ENCODE peak calls at places on chromosomes 13 and 19, in nine cellular contexts. One of them, this sample, is unnamed.

GRCh38 chr19:39406656-39407393 is at the start of gene ZFP36:
- DNase-seq in GM03348: peak
- DNase-seq in iris pigment epithelial cell: peak
- DNase-seq in AG20443: peak
- DNase-seq in WTC11: peak
- DNase-seq in T-helper 9 cell: peak
- DNase-seq in T-helper 2 cell: peak
- DNase-seq in stimulated activated naive CD8-positive, alpha-beta T cell treated with anti-CD3 and anti-CD28 coated beads, Interleukin-15, amount 100 ng/mL, for 72 hours: peak
- DNase-seq in stimulated activated CD4-positive, alpha-beta T cell treated with anti-CD3 and anti-CD28 coated beads, Interleukin-4, amount 100 ng/mL, for 1 hour: peak
- DNase-seq in this sample: peak

GRCh38 chr13:32153056-32153455 is 121.5 kb downstream of the FRY start:
- DNase-seq in stimulated activated CD4-positive, alpha-beta T cell treated with anti-CD3 and anti-CD28 coated beads, Interleukin-4, amount 100 ng/mL, for 1 hour: no peak
- DNase-seq in iris pigment epithelial cell: peak
- DNase-seq in T-helper 9 cell: no peak
- DNase-seq in AG20443: peak
- DNase-seq in GM03348: peak
- DNase-seq in T-helper 2 cell: no peak
- DNase-seq in WTC11: no peak
- DNase-seq in stimulated activated naive CD8-positive, alpha-beta T cell treated with anti-CD3 and anti-CD28 coated beads, Interleukin-15, amount 100 ng/mL, for 72 hours: no peak
- DNase-seq in this sample: peak

GRCh38 chr13:73876323-73876722 is 257.9 kb downstream of the KLF12 start:
- DNase-seq in WTC11: no peak
- DNase-seq in stimulated activated naive CD8-positive, alpha-beta T cell treated with anti-CD3 and anti-CD28 coated beads, Interleukin-15, amount 100 ng/mL, for 72 hours: no peak
- DNase-seq in iris pigment epithelial cell: no peak
- DNase-seq in T-helper 9 cell: no peak
- DNase-seq in stimulated activated CD4-positive, alpha-beta T cell treated with anti-CD3 and anti-CD28 coated beads, Interleukin-4, amount 100 ng/mL, for 1 hour: no peak
- DNase-seq in T-helper 2 cell: no peak
- DNase-seq in GM03348: no peak
- DNase-seq in AG20443: peak
- DNase-seq in this sample: no peak

GRCh38 chr19:37718357-37718756 is 1.2 kb downstream of the ZNF607 start:
- DNase-seq in iris pigment epithelial cell: no peak
- DNase-seq in AG20443: no peak
- DNase-seq in T-helper 9 cell: no peak
- DNase-seq in WTC11: peak
- DNase-seq in stimulated activated CD4-positive, alpha-beta T cell treated with anti-CD3 and anti-CD28 coated beads, Interleukin-4, amount 100 ng/mL, for 1 hour: no peak
- DNase-seq in GM03348: peak
- DNase-seq in T-helper 2 cell: no peak
- DNase-seq in stimulated activated naive CD8-positive, alpha-beta T cell treated with anti-CD3 and anti-CD28 coated beads, Interleukin-15, amount 100 ng/mL, for 72 hours: no peak
- DNase-seq in this sample: no peak

GRCh38 chr13:30998548-30999140 is 66.2 kb downstream of the TEX26 start:
- DNase-seq in iris pigment epithelial cell: peak
- DNase-seq in T-helper 9 cell: no peak
- DNase-seq in AG20443: peak
- DNase-seq in T-helper 2 cell: no peak
- DNase-seq in GM03348: no peak
- DNase-seq in WTC11: no peak
- DNase-seq in stimulated activated naive CD8-positive, alpha-beta T cell treated with anti-CD3 and anti-CD28 coated beads, Interleukin-15, amount 100 ng/mL, for 72 hours: no peak
- DNase-seq in stimulated activated CD4-positive, alpha-beta T cell treated with anti-CD3 and anti-CD28 coated beads, Interleukin-4, amount 100 ng/mL, for 1 hour: no peak
- DNase-seq in this sample: peak

GRCh38 chr13:87084192-87084591 is 587.0 kb upstream of the SLITRK5 start:
- DNase-seq in iris pigment epithelial cell: no peak
- DNase-seq in WTC11: no peak
- DNase-seq in stimulated activated naive CD8-positive, alpha-beta T cell treated with anti-CD3 and anti-CD28 coated beads, Interleukin-15, amount 100 ng/mL, for 72 hours: no peak
- DNase-seq in stimulated activated CD4-positive, alpha-beta T cell treated with anti-CD3 and anti-CD28 coated beads, Interleukin-4, amount 100 ng/mL, for 1 hour: no peak
- DNase-seq in T-helper 2 cell: no peak
- DNase-seq in GM03348: no peak
- DNase-seq in T-helper 9 cell: no peak
- DNase-seq in AG20443: no peak
- DNase-seq in this sample: no peak

GRCh38 chr13:79457948-79458347 is 23.0 kb upstream of the NDFIP2 start:
- DNase-seq in WTC11: no peak
- DNase-seq in iris pigment epithelial cell: peak
- DNase-seq in T-helper 2 cell: no peak
- DNase-seq in GM03348: peak
- DNase-seq in T-helper 9 cell: no peak
- DNase-seq in AG20443: peak
- DNase-seq in stimulated activated naive CD8-positive, alpha-beta T cell treated with anti-CD3 and anti-CD28 coated beads, Interleukin-15, amount 100 ng/mL, for 72 hours: no peak
- DNase-seq in stimulated activated CD4-positive, alpha-beta T cell treated with anti-CD3 and anti-CD28 coated beads, Interleukin-4, amount 100 ng/mL, for 1 hour: no peak
- DNase-seq in this sample: peak

GRCh38 chr13:44506719-44507118 is 69.4 kb downstream of the TSC22D1 start:
- DNase-seq in T-helper 9 cell: no peak
- DNase-seq in GM03348: no peak
- DNase-seq in iris pigment epithelial cell: no peak
- DNase-seq in T-helper 2 cell: no peak
- DNase-seq in stimulated activated naive CD8-positive, alpha-beta T cell treated with anti-CD3 and anti-CD28 coated beads, Interleukin-15, amount 100 ng/mL, for 72 hours: no peak
- DNase-seq in stimulated activated CD4-positive, alpha-beta T cell treated with anti-CD3 and anti-CD28 coated beads, Interleukin-4, amount 100 ng/mL, for 1 hour: no peak
- DNase-seq in WTC11: no peak
- DNase-seq in AG20443: no peak
- DNase-seq in this sample: no peak

GRCh38 chr13:111242585-111242984 is 77.9 kb upstream of the TEX29 start:
- DNase-seq in iris pigment epithelial cell: no peak
- DNase-seq in stimulated activated naive CD8-positive, alpha-beta T cell treated with anti-CD3 and anti-CD28 coated beads, Interleukin-15, amount 100 ng/mL, for 72 hours: no peak
- DNase-seq in AG20443: no peak
- DNase-seq in T-helper 9 cell: no peak
- DNase-seq in WTC11: no peak
- DNase-seq in T-helper 2 cell: no peak
- DNase-seq in GM03348: no peak
- DNase-seq in stimulated activated CD4-positive, alpha-beta T cell treated with anti-CD3 and anti-CD28 coated beads, Interleukin-4, amount 100 ng/mL, for 1 hour: no peak
- DNase-seq in this sample: no peak

GRCh38 chr19:33470686-33471085 is 50.9 kb downstream of the PEPD start:
- DNase-seq in stimulated activated naive CD8-positive, alpha-beta T cell treated with anti-CD3 and anti-CD28 coated beads, Interleukin-15, amount 100 ng/mL, for 72 hours: no peak
- DNase-seq in GM03348: no peak
- DNase-seq in AG20443: no peak
- DNase-seq in T-helper 2 cell: no peak
- DNase-seq in iris pigment epithelial cell: no peak
- DNase-seq in T-helper 9 cell: no peak
- DNase-seq in WTC11: no peak
- DNase-seq in stimulated activated CD4-positive, alpha-beta T cell treated with anti-CD3 and anti-CD28 coated beads, Interleukin-4, amount 100 ng/mL, for 1 hour: no peak
- DNase-seq in this sample: no peak

GRCh38 chr19:7679017-7679720 is 1.5 kb upstream of the TRAPPC5 start:
- DNase-seq in AG20443: no peak
- DNase-seq in GM03348: no peak
- DNase-seq in WTC11: no peak
- DNase-seq in stimulated activated CD4-positive, alpha-beta T cell treated with anti-CD3 and anti-CD28 coated beads, Interleukin-4, amount 100 ng/mL, for 1 hour: peak
- DNase-seq in iris pigment epithelial cell: no peak
- DNase-seq in stimulated activated naive CD8-positive, alpha-beta T cell treated with anti-CD3 and anti-CD28 coated beads, Interleukin-15, amount 100 ng/mL, for 72 hours: peak
- DNase-seq in T-helper 9 cell: peak
- DNase-seq in T-helper 2 cell: peak
- DNase-seq in this sample: no peak

GRCh38 chr19:13441810-13442512 is 64.3 kb downstream of the CACNA1A start:
- DNase-seq in AG20443: peak
- DNase-seq in T-helper 9 cell: peak
- DNase-seq in iris pigment epithelial cell: peak
- DNase-seq in T-helper 2 cell: no peak
- DNase-seq in GM03348: peak
- DNase-seq in WTC11: peak
- DNase-seq in stimulated activated naive CD8-positive, alpha-beta T cell treated with anti-CD3 and anti-CD28 coated beads, Interleukin-15, amount 100 ng/mL, for 72 hours: peak
- DNase-seq in stimulated activated CD4-positive, alpha-beta T cell treated with anti-CD3 and anti-CD28 coated beads, Interleukin-4, amount 100 ng/mL, for 1 hour: peak
- DNase-seq in this sample: peak

GRCh38 chr19:40716031-40716654 is 543 bp downstream of the COQ8B start:
- DNase-seq in stimulated activated CD4-positive, alpha-beta T cell treated with anti-CD3 and anti-CD28 coated beads, Interleukin-4, amount 100 ng/mL, for 1 hour: peak
- DNase-seq in stimulated activated naive CD8-positive, alpha-beta T cell treated with anti-CD3 and anti-CD28 coated beads, Interleukin-15, amount 100 ng/mL, for 72 hours: peak
- DNase-seq in WTC11: no peak
- DNase-seq in AG20443: no peak
- DNase-seq in GM03348: no peak
- DNase-seq in T-helper 9 cell: peak
- DNase-seq in T-helper 2 cell: peak
- DNase-seq in iris pigment epithelial cell: peak
- DNase-seq in this sample: peak

GRCh38 chr13:45490068-45490467 is 25.3 kb downstream of the COG3 start:
- DNase-seq in T-helper 2 cell: no peak
- DNase-seq in iris pigment epithelial cell: no peak
- DNase-seq in GM03348: no peak
- DNase-seq in T-helper 9 cell: no peak
- DNase-seq in stimulated activated naive CD8-positive, alpha-beta T cell treated with anti-CD3 and anti-CD28 coated beads, Interleukin-15, amount 100 ng/mL, for 72 hours: no peak
- DNase-seq in AG20443: no peak
- DNase-seq in stimulated activated CD4-positive, alpha-beta T cell treated with anti-CD3 and anti-CD28 coated beads, Interleukin-4, amount 100 ng/mL, for 1 hour: no peak
- DNase-seq in WTC11: no peak
- DNase-seq in this sample: no peak

GRCh38 chr19:11649941-11650340 is 52.7 kb downstream of the ZNF627 start:
- DNase-seq in WTC11: no peak
- DNase-seq in T-helper 9 cell: no peak
- DNase-seq in GM03348: peak
- DNase-seq in T-helper 2 cell: no peak
- DNase-seq in AG20443: peak
- DNase-seq in stimulated activated naive CD8-positive, alpha-beta T cell treated with anti-CD3 and anti-CD28 coated beads, Interleukin-15, amount 100 ng/mL, for 72 hours: no peak
- DNase-seq in iris pigment epithelial cell: no peak
- DNase-seq in stimulated activated CD4-positive, alpha-beta T cell treated with anti-CD3 and anti-CD28 coated beads, Interleukin-4, amount 100 ng/mL, for 1 hour: no peak
- DNase-seq in this sample: no peak

GRCh38 chr13:40922437-40923040 is 96.6 kb downstream of the ELF1 start:
- DNase-seq in T-helper 2 cell: no peak
- DNase-seq in stimulated activated CD4-positive, alpha-beta T cell treated with anti-CD3 and anti-CD28 coated beads, Interleukin-4, amount 100 ng/mL, for 1 hour: no peak
- DNase-seq in GM03348: no peak
- DNase-seq in AG20443: no peak
- DNase-seq in T-helper 9 cell: no peak
- DNase-seq in WTC11: peak
- DNase-seq in stimulated activated naive CD8-positive, alpha-beta T cell treated with anti-CD3 and anti-CD28 coated beads, Interleukin-15, amount 100 ng/mL, for 72 hours: no peak
- DNase-seq in iris pigment epithelial cell: no peak
- DNase-seq in this sample: no peak

GRCh38 chr13:46348976-46349375 is 38.1 kb downstream of the RUBCNL start:
- DNase-seq in T-helper 2 cell: no peak
- DNase-seq in stimulated activated naive CD8-positive, alpha-beta T cell treated with anti-CD3 and anti-CD28 coated beads, Interleukin-15, amount 100 ng/mL, for 72 hours: no peak
- DNase-seq in AG20443: no peak
- DNase-seq in WTC11: no peak
- DNase-seq in GM03348: no peak
- DNase-seq in stimulated activated CD4-positive, alpha-beta T cell treated with anti-CD3 and anti-CD28 coated beads, Interleukin-4, amount 100 ng/mL, for 1 hour: no peak
- DNase-seq in iris pigment epithelial cell: no peak
- DNase-seq in T-helper 9 cell: no peak
- DNase-seq in this sample: no peak

GRCh38 chr19:43432866-43433673 is 18.4 kb downstream of the TEX101 start:
- DNase-seq in stimulated activated CD4-positive, alpha-beta T cell treated with anti-CD3 and anti-CD28 coated beads, Interleukin-4, amount 100 ng/mL, for 1 hour: peak
- DNase-seq in WTC11: peak
- DNase-seq in T-helper 9 cell: peak
- DNase-seq in GM03348: peak
- DNase-seq in stimulated activated naive CD8-positive, alpha-beta T cell treated with anti-CD3 and anti-CD28 coated beads, Interleukin-15, amount 100 ng/mL, for 72 hours: peak
- DNase-seq in T-helper 2 cell: peak
- DNase-seq in AG20443: peak
- DNase-seq in iris pigment epithelial cell: peak
- DNase-seq in this sample: peak

GRCh38 chr13:61110804-61111203 is 304.8 kb downstream of the PCDH20 start:
- DNase-seq in stimulated activated CD4-positive, alpha-beta T cell treated with anti-CD3 and anti-CD28 coated beads, Interleukin-4, amount 100 ng/mL, for 1 hour: no peak
- DNase-seq in GM03348: no peak
- DNase-seq in iris pigment epithelial cell: no peak
- DNase-seq in T-helper 2 cell: no peak
- DNase-seq in AG20443: no peak
- DNase-seq in stimulated activated naive CD8-positive, alpha-beta T cell treated with anti-CD3 and anti-CD28 coated beads, Interleukin-15, amount 100 ng/mL, for 72 hours: no peak
- DNase-seq in WTC11: no peak
- DNase-seq in T-helper 9 cell: no peak
- DNase-seq in this sample: no peak

GRCh38 chr19:15115080-15115479 is 7.9 kb downstream of the SYDE1 start:
- DNase-seq in stimulated activated CD4-positive, alpha-beta T cell treated with anti-CD3 and anti-CD28 coated beads, Interleukin-4, amount 100 ng/mL, for 1 hour: no peak
- DNase-seq in T-helper 2 cell: no peak
- DNase-seq in WTC11: no peak
- DNase-seq in AG20443: peak
- DNase-seq in stimulated activated naive CD8-positive, alpha-beta T cell treated with anti-CD3 and anti-CD28 coated beads, Interleukin-15, amount 100 ng/mL, for 72 hours: no peak
- DNase-seq in T-helper 9 cell: no peak
- DNase-seq in GM03348: no peak
- DNase-seq in iris pigment epithelial cell: peak
- DNase-seq in this sample: peak